ENCODE peak calls at places on chromosome 17, in ten cellular contexts. One of them, this sample, is unnamed.

GRCh38 chr17:2867441-2868424 is 71.5 kb downstream of the RAP1GAP2 start:
- DNase-seq in psoas muscle: no peak
- DNase-seq in breast epithelium: no peak
- DNase-seq in dorsolateral prefrontal cortex: no peak
- DNase-seq in MM.1S: no peak
- DNase-seq in ascending aorta: no peak
- DNase-seq in HL-60: no peak
- DNase-seq in neural progenitor cell: peak; percentile 72
- DNase-seq in IMR-90: peak; percentile 93
- DNase-seq in H9: peak; percentile 93
- DNase-seq in this sample: no peak

GRCh38 chr17:82212331-82213250 is at the start of gene CCDC57:
- DNase-seq in psoas muscle: peak; percentile 92
- DNase-seq in breast epithelium: peak; percentile 80
- DNase-seq in dorsolateral prefrontal cortex: peak; percentile 85
- DNase-seq in MM.1S: peak; percentile 77
- DNase-seq in ascending aorta: no peak
- DNase-seq in HL-60: peak; percentile 82
- DNase-seq in neural progenitor cell: peak; percentile 92
- DNase-seq in IMR-90: peak; percentile 68
- DNase-seq in H9: peak; percentile 82
- DNase-seq in this sample: peak; percentile 79

GRCh38 chr17:39365252-39365651 is 36.2 kb downstream of the FBXL20 start:
- DNase-seq in psoas muscle: no peak
- DNase-seq in breast epithelium: no peak
- DNase-seq in dorsolateral prefrontal cortex: no peak
- DNase-seq in MM.1S: no peak
- DNase-seq in ascending aorta: no peak
- DNase-seq in HL-60: no peak
- DNase-seq in neural progenitor cell: no peak
- DNase-seq in IMR-90: peak; percentile 83
- DNase-seq in H9: no peak
- DNase-seq in this sample: no peak

GRCh38 chr17:36972186-36972686 is 23.5 kb downstream of the AATF start:
- DNase-seq in psoas muscle: no peak
- DNase-seq in breast epithelium: no peak
- DNase-seq in dorsolateral prefrontal cortex: no peak
- DNase-seq in MM.1S: no peak
- DNase-seq in ascending aorta: no peak
- DNase-seq in HL-60: no peak
- DNase-seq in neural progenitor cell: no peak
- DNase-seq in IMR-90: no peak
- DNase-seq in H9: no peak
- DNase-seq in this sample: no peak

GRCh38 chr17:11031787-11032186 is 193.9 kb upstream of the PIRT start:
- DNase-seq in psoas muscle: no peak
- DNase-seq in breast epithelium: no peak
- DNase-seq in dorsolateral prefrontal cortex: no peak
- DNase-seq in MM.1S: no peak
- DNase-seq in ascending aorta: no peak
- DNase-seq in HL-60: no peak
- DNase-seq in neural progenitor cell: peak; percentile 45
- DNase-seq in IMR-90: no peak
- DNase-seq in H9: peak; percentile 83
- DNase-seq in this sample: no peak

GRCh38 chr17:41772218-41772585 is 14.3 kb downstream of the JUP start:
- DNase-seq in psoas muscle: no peak
- DNase-seq in breast epithelium: peak; percentile 92
- DNase-seq in dorsolateral prefrontal cortex: no peak
- DNase-seq in MM.1S: no peak
- DNase-seq in ascending aorta: no peak
- DNase-seq in HL-60: no peak
- DNase-seq in neural progenitor cell: no peak
- DNase-seq in IMR-90: no peak
- DNase-seq in H9: peak; percentile 89
- DNase-seq in this sample: peak; percentile 72

GRCh38 chr17:41632482-41633105 is 8.2 kb upstream of the KRT17 start:
- DNase-seq in psoas muscle: no peak
- DNase-seq in breast epithelium: no peak
- DNase-seq in dorsolateral prefrontal cortex: no peak
- DNase-seq in MM.1S: no peak
- DNase-seq in ascending aorta: no peak
- DNase-seq in HL-60: no peak
- DNase-seq in neural progenitor cell: no peak
- DNase-seq in IMR-90: no peak
- DNase-seq in H9: no peak
- DNase-seq in this sample: no peak

GRCh38 chr17:13508916-13509315 is 92.8 kb downstream of the HS3ST3A1 start:
- DNase-seq in psoas muscle: no peak
- DNase-seq in breast epithelium: no peak
- DNase-seq in dorsolateral prefrontal cortex: no peak
- DNase-seq in MM.1S: no peak
- DNase-seq in ascending aorta: no peak
- DNase-seq in HL-60: no peak
- DNase-seq in neural progenitor cell: no peak
- DNase-seq in IMR-90: no peak
- DNase-seq in H9: no peak
- DNase-seq in this sample: no peak

GRCh38 chr17:3827124-3827773 is 18.8 kb downstream of the NCBP3 start:
- DNase-seq in psoas muscle: no peak
- DNase-seq in breast epithelium: no peak
- DNase-seq in dorsolateral prefrontal cortex: no peak
- DNase-seq in MM.1S: peak; percentile 49
- DNase-seq in ascending aorta: no peak
- DNase-seq in HL-60: no peak
- DNase-seq in neural progenitor cell: peak; percentile 83
- DNase-seq in IMR-90: peak; percentile 66
- DNase-seq in H9: peak; percentile 75
- DNase-seq in this sample: peak; percentile 72

GRCh38 chr17:21388066-21388465 is 11.9 kb downstream of the KCNJ12 start:
- DNase-seq in psoas muscle: peak; percentile 68
- DNase-seq in breast epithelium: no peak
- DNase-seq in dorsolateral prefrontal cortex: no peak
- DNase-seq in MM.1S: no peak
- DNase-seq in ascending aorta: no peak
- DNase-seq in HL-60: no peak
- DNase-seq in neural progenitor cell: no peak
- DNase-seq in IMR-90: no peak
- DNase-seq in H9: no peak
- DNase-seq in this sample: no peak

GRCh38 chr17:67628580-67629013 is 89.1 kb upstream of the NOL11 start:
- DNase-seq in psoas muscle: no peak
- DNase-seq in breast epithelium: no peak
- DNase-seq in dorsolateral prefrontal cortex: no peak
- DNase-seq in MM.1S: no peak
- DNase-seq in ascending aorta: no peak
- DNase-seq in HL-60: no peak
- DNase-seq in neural progenitor cell: peak; percentile 19
- DNase-seq in IMR-90: no peak
- DNase-seq in H9: peak; percentile 78
- DNase-seq in this sample: peak; percentile 44

GRCh38 chr17:74758846-74759163 is 10.4 kb downstream of the NHERF1 start:
- DNase-seq in psoas muscle: no peak
- DNase-seq in breast epithelium: no peak
- DNase-seq in dorsolateral prefrontal cortex: no peak
- DNase-seq in MM.1S: peak; percentile 53
- DNase-seq in ascending aorta: no peak
- DNase-seq in HL-60: peak; percentile 71
- DNase-seq in neural progenitor cell: no peak
- DNase-seq in IMR-90: peak; percentile 27
- DNase-seq in H9: no peak
- DNase-seq in this sample: no peak

DNA sequence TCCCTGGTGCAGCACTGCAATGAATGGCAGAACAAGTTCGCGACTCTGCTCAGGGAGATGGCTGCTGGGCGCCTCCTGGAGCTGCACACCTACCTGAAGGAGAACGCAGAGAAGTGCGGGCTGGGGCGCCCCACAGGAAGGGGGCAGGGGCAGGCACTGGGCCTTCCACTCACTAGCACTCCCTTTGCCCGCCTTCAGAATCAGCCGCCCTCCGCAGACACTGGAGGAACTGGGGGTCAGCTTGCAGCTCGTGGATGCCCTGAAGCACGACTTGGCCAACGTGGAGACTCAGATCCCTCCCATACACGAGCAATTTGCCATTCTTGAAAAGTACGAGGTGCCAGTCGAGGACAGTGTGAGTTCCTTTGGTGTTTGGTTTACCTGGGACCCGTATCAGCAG is 46.4 kb downstream of the DNAH2 start:
- DNase-seq in psoas muscle: no peak
- DNase-seq in breast epithelium: no peak
- DNase-seq in dorsolateral prefrontal cortex: no peak
- DNase-seq in MM.1S: no peak
- DNase-seq in ascending aorta: no peak
- DNase-seq in HL-60: no peak
- DNase-seq in neural progenitor cell: no peak
- DNase-seq in IMR-90: no peak
- DNase-seq in H9: no peak
- DNase-seq in this sample: no peak
- TF ChIP-seq CTCF in psoas muscle: no peak
- TF ChIP-seq CTCF in breast epithelium: no peak
- TF ChIP-seq CTCF in dorsolateral prefrontal cortex: no peak
- TF ChIP-seq CTCF in MM.1S: no peak
- TF ChIP-seq CTCF in ascending aorta: no peak
- TF ChIP-seq CTCF in HL-60: no peak
- TF ChIP-seq CTCF in neural progenitor cell: no peak
- TF ChIP-seq CTCF in IMR-90: no peak
- TF ChIP-seq CTCF in H9: no peak
- TF ChIP-seq CTCF in this sample: no peak

GRCh38 chr17:17020821-17021193 is 21.4 kb upstream of the MPRIP start:
- DNase-seq in psoas muscle: no peak
- DNase-seq in breast epithelium: peak; percentile 42
- DNase-seq in dorsolateral prefrontal cortex: no peak
- DNase-seq in MM.1S: no peak
- DNase-seq in ascending aorta: no peak
- DNase-seq in HL-60: no peak
- DNase-seq in neural progenitor cell: no peak
- DNase-seq in IMR-90: no peak
- DNase-seq in H9: no peak
- DNase-seq in this sample: no peak

GRCh38 chr17:17024778-17025300 is 17.4 kb upstream of the MPRIP start:
- DNase-seq in psoas muscle: peak; percentile 58
- DNase-seq in breast epithelium: no peak
- DNase-seq in dorsolateral prefrontal cortex: peak; percentile 17
- DNase-seq in MM.1S: no peak
- DNase-seq in ascending aorta: no peak
- DNase-seq in HL-60: no peak
- DNase-seq in neural progenitor cell: no peak
- DNase-seq in IMR-90: no peak
- DNase-seq in H9: no peak
- DNase-seq in this sample: no peak

GRCh38 chr17:17021194-17021863 is 20.9 kb upstream of the MPRIP start:
- DNase-seq in psoas muscle: peak; percentile 55
- DNase-seq in breast epithelium: peak; percentile 48
- DNase-seq in dorsolateral prefrontal cortex: peak; percentile 77
- DNase-seq in MM.1S: no peak
- DNase-seq in ascending aorta: no peak
- DNase-seq in HL-60: no peak
- DNase-seq in neural progenitor cell: peak; percentile 82
- DNase-seq in IMR-90: no peak
- DNase-seq in H9: peak; percentile 32
- DNase-seq in this sample: peak; percentile 62

GRCh38 chr17:17019891-17020456 is 22.3 kb upstream of the MPRIP start:
- DNase-seq in psoas muscle: peak; percentile 44
- DNase-seq in breast epithelium: peak; percentile 50
- DNase-seq in dorsolateral prefrontal cortex: no peak
- DNase-seq in MM.1S: no peak
- DNase-seq in ascending aorta: no peak
- DNase-seq in HL-60: no peak
- DNase-seq in neural progenitor cell: no peak
- DNase-seq in IMR-90: no peak
- DNase-seq in H9: no peak
- DNase-seq in this sample: no peak

GRCh38 chr17:17022011-17022800 is 20.1 kb upstream of the MPRIP start:
- DNase-seq in psoas muscle: peak; percentile 40
- DNase-seq in breast epithelium: no peak
- DNase-seq in dorsolateral prefrontal cortex: peak; percentile 40
- DNase-seq in MM.1S: no peak
- DNase-seq in ascending aorta: no peak
- DNase-seq in HL-60: no peak
- DNase-seq in neural progenitor cell: no peak
- DNase-seq in IMR-90: no peak
- DNase-seq in H9: peak; percentile 33
- DNase-seq in this sample: no peak
- H3K27ac ChIP-seq in psoas muscle: no peak overlapping the region
- H3K27ac ChIP-seq in breast epithelium: peak overlapping the region; percentile 77
- H3K27ac ChIP-seq in dorsolateral prefrontal cortex: peak overlapping the region; percentile 90
- H3K27ac ChIP-seq in MM.1S: no peak overlapping the region
- H3K27ac ChIP-seq in ascending aorta: peak overlapping the region; percentile 51
- H3K27ac ChIP-seq in HL-60: no peak overlapping the region
- H3K27ac ChIP-seq in neural progenitor cell: no peak overlapping the region
- H3K27ac ChIP-seq in IMR-90: no peak overlapping the region
- H3K27ac ChIP-seq in H9: no peak overlapping the region
- H3K27ac ChIP-seq in this sample: no peak overlapping the region

GRCh38 chr17:50768348-50768761 is 1.0 kb upstream of the ANKRD40CL start:
- DNase-seq in psoas muscle: no peak
- DNase-seq in breast epithelium: peak; percentile 57
- DNase-seq in dorsolateral prefrontal cortex: no peak
- DNase-seq in MM.1S: no peak
- DNase-seq in ascending aorta: no peak
- DNase-seq in HL-60: no peak
- DNase-seq in neural progenitor cell: no peak
- DNase-seq in IMR-90: no peak
- DNase-seq in H9: peak; percentile 50
- DNase-seq in this sample: peak; percentile 58
- TF ChIP-seq CTCF in psoas muscle: no peak
- TF ChIP-seq CTCF in breast epithelium: no peak
- TF ChIP-seq CTCF in dorsolateral prefrontal cortex: no peak
- TF ChIP-seq CTCF in MM.1S: no peak
- TF ChIP-seq CTCF in ascending aorta: no peak
- TF ChIP-seq CTCF in HL-60: no peak
- TF ChIP-seq CTCF in neural progenitor cell: no peak
- TF ChIP-seq CTCF in IMR-90: no peak
- TF ChIP-seq CTCF in H9: no peak
- TF ChIP-seq CTCF in this sample: no peak

DNA sequence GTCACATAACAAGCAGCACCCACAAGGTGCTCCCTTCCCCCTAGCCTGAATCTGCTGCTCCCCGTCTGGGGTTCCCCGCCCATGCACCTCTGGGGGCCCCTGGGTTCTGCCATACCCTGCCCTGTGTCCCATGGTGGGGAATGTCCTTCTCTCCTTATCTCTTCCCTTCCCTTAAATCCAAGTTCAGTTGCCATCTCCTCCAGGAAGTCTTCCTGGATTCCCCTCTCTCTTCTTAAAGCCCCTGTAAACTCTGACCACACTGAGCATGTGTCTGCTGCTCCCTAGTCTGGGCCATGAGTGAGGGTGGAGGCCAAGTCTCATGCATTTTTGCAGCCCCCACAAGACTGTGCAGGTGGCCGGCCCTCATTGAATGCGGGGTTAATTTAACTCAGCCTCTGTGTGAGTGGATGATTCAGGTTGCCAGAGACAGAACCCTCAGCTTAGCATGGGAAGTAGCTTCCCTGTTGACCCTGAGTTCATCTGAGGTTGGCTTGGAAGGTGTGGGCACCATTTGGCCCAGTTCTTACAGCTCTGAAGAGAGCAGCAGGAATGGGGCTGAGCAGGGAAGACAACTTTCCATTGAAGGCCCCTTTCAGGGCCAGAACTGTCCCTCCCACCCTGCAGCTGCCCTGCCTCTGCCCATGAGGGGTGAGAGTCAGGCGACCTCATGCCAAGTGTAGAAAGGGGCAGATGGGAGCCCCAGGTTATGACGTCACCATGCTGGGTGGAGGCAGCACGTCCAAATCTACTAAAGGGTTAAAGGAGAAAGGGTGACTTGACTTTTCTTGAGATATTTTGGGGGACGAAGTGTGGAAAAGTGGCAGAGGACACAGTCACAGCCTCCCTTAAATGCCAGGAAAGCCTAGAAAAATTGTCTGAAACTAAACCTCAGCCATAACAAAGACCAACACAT is at the start of gene STH:
- DNase-seq in psoas muscle: no peak
- DNase-seq in breast epithelium: no peak
- DNase-seq in dorsolateral prefrontal cortex: no peak
- DNase-seq in MM.1S: no peak
- DNase-seq in ascending aorta: no peak
- DNase-seq in HL-60: no peak
- DNase-seq in neural progenitor cell: no peak
- DNase-seq in IMR-90: no peak
- DNase-seq in H9: no peak
- DNase-seq in this sample: no peak
- H3K27ac ChIP-seq in psoas muscle: no peak within 1 kb of the TSS
- H3K27ac ChIP-seq in breast epithelium: no peak within 1 kb of the TSS
- H3K27ac ChIP-seq in dorsolateral prefrontal cortex: peak within 1 kb of the TSS; percentile 69
- H3K27ac ChIP-seq in MM.1S: no peak within 1 kb of the TSS
- H3K27ac ChIP-seq in ascending aorta: no peak within 1 kb of the TSS
- H3K27ac ChIP-seq in HL-60: no peak within 1 kb of the TSS
- H3K27ac ChIP-seq in neural progenitor cell: no peak within 1 kb of the TSS
- H3K27ac ChIP-seq in IMR-90: no peak within 1 kb of the TSS
- H3K27ac ChIP-seq in H9: no peak within 1 kb of the TSS
- H3K27ac ChIP-seq in this sample: no peak within 1 kb of the TSS